ENCODE peak calls at places on chromosomes 6 and 20, in four cellular contexts. L, B, E and V are unnamed samples.

GRCh38 chr6:54390362-54390761 is 82.1 kb downstream of the TINAG start:
- DNase-seq in E (no peak), B (no peak), L (no peak), V (no peak)

GRCh38 chr20:14643146-14643545 is 305.7 kb upstream of the FLRT3 start:
- DNase-seq in E (no peak), B (no peak), L (no peak), V (no peak)

GRCh38 chr6:113879186-113880096 is 22.3 kb downstream of the MARCKS start:
- DNase-seq in L (peak; percentile 56), B (peak; percentile 69), E (no peak), V (peak; percentile 62)

GRCh38 chr20:20102163-20102562 is 49.8 kb downstream of the CFAP61 start:
- DNase-seq in B (no peak), E (no peak), L (no peak), V (no peak)

GRCh38 chr6:125078602-125079321 is 74.8 kb upstream of the TPD52L1 start:
- DNase-seq in L (no peak), E (no peak), B (no peak), V (no peak)

GRCh38 chr20:50916257-50916656 is 15.0 kb downstream of the ADNP start:
- DNase-seq in E (no peak), L (no peak), B (no peak), V (no peak)

GRCh38 chr20:16001286-16001685 is 572.0 kb downstream of the KIF16B start:
- DNase-seq in L (no peak), B (no peak), E (no peak), V (no peak)

GRCh38 chr6:25217275-25217674 is 61.9 kb upstream of the CARMIL1 start:
- DNase-seq in B (no peak), L (no peak), E (no peak), V (no peak)

GRCh38 chr6:150195996-150196417 is 53.2 kb downstream of the PPP1R14C start:
- DNase-seq in L (no peak), B (no peak), E (no peak), V (no peak)

GRCh38 chr20:18443841-18444240 is 23.0 kb downstream of the DZANK1 start:
- DNase-seq in B (no peak), L (peak; percentile 13), E (no peak), V (no peak)

GRCh38 chr6:36616888-36617521 is 22.8 kb downstream of the SRSF3 start:
- DNase-seq in E (peak; percentile 90), L (peak; percentile 87), B (peak; percentile 94), V (no peak)

GRCh38 chr6:15905488-15906392 is 223.1 kb upstream of the MYLIP start:
- DNase-seq in E (no peak), L (no peak), B (no peak), V (no peak)

GRCh38 chr6:37650071-37650481 is 47.6 kb downstream of the MDGA1 start:
- DNase-seq in E (no peak), L (no peak), B (peak; percentile 30), V (no peak)

GRCh38 chr6:75308250-75308988 is 23.8 kb upstream of the TMEM30A start:
- DNase-seq in B (no peak), E (no peak), L (no peak), V (no peak)

GRCh38 chr6:107735906-107736635 is 88.0 kb downstream of the SCML4 start:
- DNase-seq in E (no peak), L (no peak), B (no peak), V (no peak)

GRCh38 chr6:22146581-22147468 is 150.0 kb downstream of the PRL start:
- DNase-seq in L (peak; percentile 40), B (no peak), E (peak; percentile 46), V (no peak)

GRCh38 chr6:160127270-160128124 is 5.9 kb downstream of the SLC22A1 start:
- DNase-seq in B (no peak), L (no peak), E (no peak), V (no peak)

GRCh38 chr6:49001856-49002255 is 461.2 kb downstream of the MMUT start:
- DNase-seq in E (no peak), L (no peak), B (no peak), V (no peak)

GRCh38 chr6:125046107-125046925 is 84.1 kb downstream of the RNF217 start:
- DNase-seq in L (no peak), B (no peak), E (no peak), V (no peak)

GRCh38 chr20:19932170-19932667 is 84.9 kb upstream of the NAA20 start:
- DNase-seq in E (no peak), B (no peak), L (peak; percentile 16), V (no peak)

GRCh38 chr20:9492067-9492466 is 22.3 kb upstream of the LAMP5 start:
- DNase-seq in L (no peak), B (no peak), E (no peak), V (no peak)

GRCh38 chr20:19726126-19726525 is 31.9 kb upstream of the RIN2 start:
- DNase-seq in E (no peak), B (no peak), L (no peak), V (no peak)

GRCh38 chr20:15658295-15658694 is 915.0 kb downstream of the KIF16B start:
- DNase-seq in E (no peak), L (no peak), B (no peak), V (peak; percentile 43)

GRCh38 chr20:20780127-20780822 is 67.8 kb upstream of the RALGAPA2 start:
- DNase-seq in E (peak; percentile 96), B (peak; percentile 74), L (no peak), V (no peak)

GRCh38 chr6:137697267-137697938 is 169.7 kb upstream of the TNFAIP3 start:
- DNase-seq in B (peak; percentile 75), E (no peak), L (no peak), V (peak; percentile 89)

GRCh38 chr6:62623851-62624532 is 338.0 kb upstream of the KHDRBS2 start:
- DNase-seq in B (no peak), L (no peak), E (no peak), V (no peak)

GRCh38 chr6:52495859-52496396 is 75.8 kb downstream of the EFHC1 start:
- DNase-seq in B (no peak), L (no peak), E (no peak), V (no peak)

GRCh38 chr6:39402239-39402751 is 79.8 kb upstream of the KCNK16 start:
- DNase-seq in L (no peak), E (no peak), B (no peak), V (no peak)

GRCh38 chr6:2797564-2798014 is 32.4 kb downstream of the WRNIP1 start:
- DNase-seq in L (no peak), B (peak; percentile 79), E (no peak), V (no peak)

GRCh38 chr6:22145823-22146379 is 150.9 kb downstream of the PRL start:
- DNase-seq in E (no peak), L (peak; percentile 75), B (no peak), V (peak; percentile 61)

GRCh38 chr6:88641178-88641903 is 322.1 kb downstream of the RNGTT start:
- DNase-seq in L (no peak), E (no peak), B (no peak), V (no peak)

GRCh38 chr6:31660224-31660997 is at the start of gene C6orf47:
- DNase-seq in E (peak; percentile 91), B (peak; percentile 88), L (peak; percentile 95), V (peak; percentile 64)

GRCh38 chr20:50003253-50003656 is 20.5 kb downstream of the SNAI1 start:
- DNase-seq in L (no peak), E (no peak), B (no peak), V (no peak)

GRCh38 chr6:121521164-121521555 is 85.7 kb downstream of the GJA1 start:
- DNase-seq in L (no peak), B (no peak), E (no peak), V (no peak)

GRCh38 chr6:76881414-76881813 is 581.9 kb downstream of the HTR1B start:
- DNase-seq in E (no peak), B (no peak), L (no peak), V (no peak)

DNA sequence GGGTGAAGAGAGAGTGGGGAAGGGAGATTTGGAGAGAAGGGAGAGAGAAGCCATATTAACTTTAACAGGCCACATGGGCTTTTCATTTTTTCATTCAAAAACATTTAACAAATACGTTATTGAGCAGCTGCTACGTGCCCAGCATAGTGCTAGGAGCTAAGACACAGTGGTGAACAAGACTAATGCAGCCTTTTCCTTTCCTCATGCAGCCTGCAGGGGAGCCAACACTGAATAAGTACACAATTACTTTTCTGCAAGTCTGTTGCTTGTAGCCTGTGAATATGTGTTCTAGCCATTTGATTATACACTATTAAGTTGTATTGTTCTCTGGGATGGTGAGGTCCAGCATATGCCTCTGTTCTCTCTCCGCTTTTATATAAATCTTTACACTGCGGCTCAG is 1.9 kb upstream of the BLOC1S5 start:
- DNase-seq in E (no peak), B (no peak), L (no peak), V (no peak)
- H3K4me1 ChIP-seq in E (peaks cover 7% of the 10 kb centered on the region), B (peaks cover 6% of the 10 kb centered on the region), L (no peaks in the 10 kb centered on the region), V (peaks cover 6% of the 10 kb centered on the region)

GRCh38 chr20:61061981-61062380 is 190.1 kb upstream of the CDH4 start:
- DNase-seq in B (no peak), E (no peak), L (no peak), V (no peak)
- H3K27ac ChIP-seq in B (no peak overlapping the region), E (no peak overlapping the region), L (no peak overlapping the region), V (no peak overlapping the region)

DNA sequence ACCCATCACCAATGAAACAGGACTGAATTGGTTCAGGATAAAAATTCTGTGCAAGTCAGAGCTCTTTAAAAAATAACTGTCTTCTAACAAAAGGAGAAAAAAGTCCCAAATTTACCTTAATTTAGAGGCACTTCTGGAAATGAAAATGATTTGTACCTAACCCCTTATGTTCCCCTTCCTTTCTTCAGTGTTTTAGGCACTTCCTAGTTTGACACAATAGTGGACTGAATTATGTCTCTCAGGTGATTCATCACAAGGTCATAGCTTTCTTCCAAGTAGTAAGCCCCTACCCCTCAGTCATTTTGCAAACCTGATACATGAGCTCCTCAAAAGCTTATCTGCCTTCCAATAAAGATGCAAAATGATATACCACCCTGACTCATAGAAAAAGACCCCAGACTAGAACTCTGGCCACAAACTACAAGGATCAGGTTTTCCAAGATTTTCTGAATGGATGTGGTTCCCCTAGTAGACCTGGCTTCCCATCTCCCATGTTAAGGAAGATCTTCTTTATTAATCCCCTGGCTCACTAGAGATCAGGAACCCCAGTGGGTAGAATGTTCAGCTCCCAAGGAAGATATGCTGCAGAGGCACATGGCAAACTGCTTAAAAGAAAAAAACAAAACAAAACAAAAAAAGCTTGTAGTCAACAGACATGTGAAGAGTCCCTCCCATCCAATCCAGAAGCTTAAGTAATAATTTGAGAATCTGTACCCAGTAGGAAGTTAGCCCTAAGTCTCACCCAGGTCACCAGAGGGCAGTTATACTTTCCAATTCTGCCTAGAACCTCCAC is 3.6 kb downstream of the PPP1R10 start:
- DNase-seq in L (no peak), B (no peak), E (no peak), V (no peak)
- H3K4me1 ChIP-seq in L (peaks cover 24% of the 10 kb centered on the region), B (peaks cover 48% of the 10 kb centered on the region), E (peaks cover 43% of the 10 kb centered on the region), V (peaks cover 38% of the 10 kb centered on the region)

GRCh38 chr6:152204584-152204983 is 397.1 kb downstream of the ESR1 start:
- DNase-seq in B (no peak), L (no peak), E (no peak), V (no peak)
- H3K27ac ChIP-seq in B (no peak overlapping the region), L (peak overlapping the region; percentile 57), E (no peak overlapping the region), V (no peak overlapping the region)

DNA sequence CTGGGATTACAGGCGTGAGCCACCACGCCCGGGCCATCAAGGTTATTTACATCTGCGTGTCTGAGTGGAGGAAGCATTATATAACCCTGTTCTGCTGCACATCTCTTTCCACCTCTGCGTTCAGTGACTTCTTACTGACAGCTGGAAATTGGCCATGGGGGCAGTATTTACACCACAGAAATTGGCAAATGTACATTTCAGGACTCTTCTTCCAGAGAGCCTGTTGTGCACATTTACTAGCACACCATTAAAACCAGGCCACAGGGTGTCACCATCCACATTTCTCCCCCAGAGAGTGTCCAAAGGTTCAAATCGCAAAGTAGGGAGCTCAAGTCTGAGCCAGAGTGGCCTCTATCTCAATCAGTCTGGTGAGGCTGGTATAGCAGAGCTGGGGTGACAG is 62.9 kb upstream of the SNX9 start:
- DNase-seq in E (no peak), B (no peak), L (no peak), V (no peak)
- H3K4me1 ChIP-seq in E (peaks cover 29% of the 10 kb centered on the region), B (peaks cover 28% of the 10 kb centered on the region), L (peaks cover 23% of the 10 kb centered on the region), V (peaks cover 76% of the 10 kb centered on the region)

GRCh38 chr6:17972074-17972966 is 15.1 kb downstream of the KIF13A start:
- DNase-seq in L (no peak), B (no peak), E (no peak), V (no peak)
- H3K27ac ChIP-seq in L (peak overlapping the region; percentile 82), B (no peak overlapping the region), E (peak overlapping the region; percentile 54), V (peak overlapping the region; percentile 51)